ENCODE peak calls at places on chromosomes 7 and 10, in seven cellular contexts. One of them, this sample, is unnamed. For H3K4me1, the result is how much of the 10 kb centered on the place peaks cover.

GRCh38 chr7:97025983-97026704 is 1.5 kb upstream of the DLX5 start:
- DNase-seq in CD8-positive, alpha-beta T cell: no peak
- DNase-seq in astrocyte: peak
- DNase-seq in right atrium auricular region: no peak
- DNase-seq in esophagus squamous epithelium: no peak
- DNase-seq in Caco-2: no peak
- DNase-seq in thoracic aorta: no peak
- DNase-seq in this sample: no peak

GRCh38 chr7:17633099-17633498 is 307.2 kb downstream of the SNX13 start:
- DNase-seq in Caco-2: peak
- DNase-seq in thoracic aorta: no peak
- DNase-seq in astrocyte: peak
- DNase-seq in right atrium auricular region: no peak
- DNase-seq in esophagus squamous epithelium: no peak
- DNase-seq in CD8-positive, alpha-beta T cell: no peak
- DNase-seq in this sample: no peak

GRCh38 chr7:129465080-129465479 is 30.8 kb downstream of the STRIP2 start:
- DNase-seq in right atrium auricular region: no peak
- DNase-seq in CD8-positive, alpha-beta T cell: no peak
- DNase-seq in astrocyte: no peak
- DNase-seq in thoracic aorta: no peak
- DNase-seq in Caco-2: no peak
- DNase-seq in esophagus squamous epithelium: no peak
- DNase-seq in this sample: no peak

GRCh38 chr7:96316949-96317348 is 4.9 kb downstream of the SLC25A13 start:
- DNase-seq in right atrium auricular region: no peak
- DNase-seq in Caco-2: peak
- DNase-seq in esophagus squamous epithelium: no peak
- DNase-seq in thoracic aorta: no peak
- DNase-seq in astrocyte: no peak
- DNase-seq in CD8-positive, alpha-beta T cell: no peak
- DNase-seq in this sample: no peak

GRCh38 chr10:131430716-131431402 is 119.3 kb upstream of the TCERG1L start:
- DNase-seq in thoracic aorta: no peak
- DNase-seq in CD8-positive, alpha-beta T cell: no peak
- DNase-seq in esophagus squamous epithelium: no peak
- DNase-seq in astrocyte: no peak
- DNase-seq in right atrium auricular region: no peak
- DNase-seq in Caco-2: no peak
- DNase-seq in this sample: no peak

GRCh38 chr10:46550076-46550790 is 6.2 kb downstream of the GPRIN2 start:
- DNase-seq in right atrium auricular region: peak
- DNase-seq in CD8-positive, alpha-beta T cell: no peak
- DNase-seq in thoracic aorta: peak
- DNase-seq in Caco-2: no peak
- DNase-seq in esophagus squamous epithelium: no peak
- DNase-seq in astrocyte: no peak
- DNase-seq in this sample: peak

GRCh38 chr7:107469836-107470416 is at the start of gene GPR22:
- DNase-seq in esophagus squamous epithelium: no peak
- DNase-seq in thoracic aorta: no peak
- DNase-seq in CD8-positive, alpha-beta T cell: no peak
- DNase-seq in astrocyte: no peak
- DNase-seq in Caco-2: no peak
- DNase-seq in right atrium auricular region: no peak
- DNase-seq in this sample: no peak

GRCh38 chr10:69567920-69568319 is 5.3 kb downstream of the NEUROG3 start:
- DNase-seq in thoracic aorta: no peak
- DNase-seq in Caco-2: peak
- DNase-seq in CD8-positive, alpha-beta T cell: no peak
- DNase-seq in esophagus squamous epithelium: no peak
- DNase-seq in astrocyte: peak
- DNase-seq in right atrium auricular region: no peak
- DNase-seq in this sample: peak

GRCh38 chr10:7408494-7409044 is 2.3 kb downstream of the SFMBT2 start:
- DNase-seq in Caco-2: no peak
- DNase-seq in right atrium auricular region: no peak
- DNase-seq in thoracic aorta: no peak
- DNase-seq in astrocyte: no peak
- DNase-seq in CD8-positive, alpha-beta T cell: no peak
- DNase-seq in esophagus squamous epithelium: no peak
- DNase-seq in this sample: peak

GRCh38 chr7:47221826-47222225 is 360.1 kb downstream of the TNS3 start:
- DNase-seq in Caco-2: no peak
- DNase-seq in esophagus squamous epithelium: no peak
- DNase-seq in right atrium auricular region: no peak
- DNase-seq in CD8-positive, alpha-beta T cell: no peak
- DNase-seq in thoracic aorta: no peak
- DNase-seq in astrocyte: no peak
- DNase-seq in this sample: no peak

GRCh38 chr7:87398441-87398840 is 53.0 kb downstream of the CROT start:
- DNase-seq in thoracic aorta: no peak
- DNase-seq in Caco-2: no peak
- DNase-seq in right atrium auricular region: no peak
- DNase-seq in CD8-positive, alpha-beta T cell: no peak
- DNase-seq in astrocyte: peak
- DNase-seq in esophagus squamous epithelium: no peak
- DNase-seq in this sample: no peak

GRCh38 chr10:89633484-89633883 is 11.6 kb downstream of the PANK1 start:
- DNase-seq in Caco-2: no peak
- DNase-seq in esophagus squamous epithelium: no peak
- DNase-seq in thoracic aorta: no peak
- DNase-seq in right atrium auricular region: no peak
- DNase-seq in CD8-positive, alpha-beta T cell: no peak
- DNase-seq in astrocyte: peak
- DNase-seq in this sample: no peak

GRCh38 chr10:117165557-117166419 is 27.7 kb upstream of the VAX1 start:
- DNase-seq in esophagus squamous epithelium: no peak
- DNase-seq in right atrium auricular region: no peak
- DNase-seq in CD8-positive, alpha-beta T cell: no peak
- DNase-seq in astrocyte: peak
- DNase-seq in Caco-2: peak
- DNase-seq in thoracic aorta: no peak
- DNase-seq in this sample: peak

GRCh38 chr10:69004821-69005220 is 16.2 kb downstream of the KIFBP start:
- DNase-seq in thoracic aorta: no peak
- DNase-seq in right atrium auricular region: no peak
- DNase-seq in astrocyte: peak
- DNase-seq in CD8-positive, alpha-beta T cell: no peak
- DNase-seq in esophagus squamous epithelium: no peak
- DNase-seq in Caco-2: no peak
- DNase-seq in this sample: no peak

GRCh38 chr7:158815046-158815445 is 14.3 kb downstream of the ESYT2 start:
- DNase-seq in right atrium auricular region: no peak
- DNase-seq in esophagus squamous epithelium: no peak
- DNase-seq in Caco-2: no peak
- DNase-seq in thoracic aorta: no peak
- DNase-seq in CD8-positive, alpha-beta T cell: no peak
- DNase-seq in astrocyte: peak
- DNase-seq in this sample: no peak

GRCh38 chr10:119807960-119808697 is 64.5 kb downstream of the MCMBP start:
- DNase-seq in thoracic aorta: no peak
- DNase-seq in CD8-positive, alpha-beta T cell: no peak
- DNase-seq in esophagus squamous epithelium: no peak
- DNase-seq in right atrium auricular region: no peak
- DNase-seq in Caco-2: no peak
- DNase-seq in astrocyte: peak
- DNase-seq in this sample: no peak

GRCh38 chr10:101837753-101838152 is 5.8 kb downstream of the KCNIP2 start:
- DNase-seq in CD8-positive, alpha-beta T cell: no peak
- DNase-seq in right atrium auricular region: no peak
- DNase-seq in Caco-2: peak
- DNase-seq in thoracic aorta: no peak
- DNase-seq in astrocyte: no peak
- DNase-seq in esophagus squamous epithelium: no peak
- DNase-seq in this sample: no peak
- H3K4me1 ChIP-seq in CD8-positive, alpha-beta T cell: half or more
- H3K4me1 ChIP-seq in right atrium auricular region: half or more
- H3K4me1 ChIP-seq in Caco-2: under half
- H3K4me1 ChIP-seq in thoracic aorta: under half
- H3K4me1 ChIP-seq in astrocyte: under half
- H3K4me1 ChIP-seq in esophagus squamous epithelium: under half
- H3K4me1 ChIP-seq in this sample: under half

GRCh38 chr10:48444266-48444665 is 137.8 kb downstream of the MAPK8 start:
- DNase-seq in right atrium auricular region: peak
- DNase-seq in thoracic aorta: no peak
- DNase-seq in astrocyte: no peak
- DNase-seq in esophagus squamous epithelium: no peak
- DNase-seq in Caco-2: peak
- DNase-seq in CD8-positive, alpha-beta T cell: no peak
- DNase-seq in this sample: no peak

GRCh38 chr10:48446785-48447184 is 140.3 kb downstream of the MAPK8 start:
- DNase-seq in CD8-positive, alpha-beta T cell: no peak
- DNase-seq in Caco-2: no peak
- DNase-seq in thoracic aorta: no peak
- DNase-seq in esophagus squamous epithelium: no peak
- DNase-seq in astrocyte: no peak
- DNase-seq in right atrium auricular region: no peak
- DNase-seq in this sample: no peak

GRCh38 chr10:48442809-48443177 is 136.3 kb downstream of the MAPK8 start:
- DNase-seq in right atrium auricular region: no peak
- DNase-seq in esophagus squamous epithelium: no peak
- DNase-seq in Caco-2: no peak
- DNase-seq in CD8-positive, alpha-beta T cell: no peak
- DNase-seq in astrocyte: no peak
- DNase-seq in thoracic aorta: no peak
- DNase-seq in this sample: no peak

GRCh38 chr10:48445932-48446331 is 139.5 kb downstream of the MAPK8 start:
- DNase-seq in esophagus squamous epithelium: no peak
- DNase-seq in Caco-2: no peak
- DNase-seq in thoracic aorta: no peak
- DNase-seq in right atrium auricular region: peak
- DNase-seq in astrocyte: no peak
- DNase-seq in CD8-positive, alpha-beta T cell: no peak
- DNase-seq in this sample: no peak

GRCh38 chr10:48444861-48445841 is 138.7 kb downstream of the MAPK8 start:
- DNase-seq in CD8-positive, alpha-beta T cell: no peak
- DNase-seq in Caco-2: no peak
- DNase-seq in esophagus squamous epithelium: no peak
- DNase-seq in astrocyte: no peak
- DNase-seq in right atrium auricular region: peak
- DNase-seq in thoracic aorta: no peak
- DNase-seq in this sample: no peak
- TF ChIP-seq CTCF in CD8-positive, alpha-beta T cell: no peak
- TF ChIP-seq CTCF in Caco-2: no peak
- TF ChIP-seq CTCF in esophagus squamous epithelium: no peak
- TF ChIP-seq CTCF in astrocyte: no peak
- TF ChIP-seq CTCF in right atrium auricular region: no peak
- TF ChIP-seq CTCF in thoracic aorta: no peak
- TF ChIP-seq CTCF in this sample: no peak

GRCh38 chr7:29297194-29297890 is 102.8 kb downstream of the CHN2 start:
- DNase-seq in astrocyte: no peak
- DNase-seq in CD8-positive, alpha-beta T cell: no peak
- DNase-seq in esophagus squamous epithelium: no peak
- DNase-seq in right atrium auricular region: no peak
- DNase-seq in thoracic aorta: no peak
- DNase-seq in Caco-2: no peak
- DNase-seq in this sample: peak
- H3K4me1 ChIP-seq in astrocyte: under half
- H3K4me1 ChIP-seq in CD8-positive, alpha-beta T cell: under half
- H3K4me1 ChIP-seq in esophagus squamous epithelium: under half
- H3K4me1 ChIP-seq in right atrium auricular region: under half
- H3K4me1 ChIP-seq in thoracic aorta: under half
- H3K4me1 ChIP-seq in Caco-2: half or more
- H3K4me1 ChIP-seq in this sample: under half

GRCh38 chr10:29465384-29465783 is 169.4 kb downstream of the SVIL start:
- DNase-seq in Caco-2: peak
- DNase-seq in astrocyte: no peak
- DNase-seq in CD8-positive, alpha-beta T cell: no peak
- DNase-seq in esophagus squamous epithelium: no peak
- DNase-seq in thoracic aorta: no peak
- DNase-seq in right atrium auricular region: no peak
- DNase-seq in this sample: no peak
- TF ChIP-seq CTCF in Caco-2: peak
- TF ChIP-seq CTCF in astrocyte: no peak
- TF ChIP-seq CTCF in CD8-positive, alpha-beta T cell: no peak
- TF ChIP-seq CTCF in esophagus squamous epithelium: peak
- TF ChIP-seq CTCF in thoracic aorta: no peak
- TF ChIP-seq CTCF in right atrium auricular region: no peak
- TF ChIP-seq CTCF in this sample: no peak

GRCh38 chr7:140200102-140200989 is 23.6 kb upstream of the KDM7A start:
- DNase-seq in esophagus squamous epithelium: no peak
- DNase-seq in Caco-2: no peak
- DNase-seq in right atrium auricular region: peak
- DNase-seq in thoracic aorta: peak
- DNase-seq in astrocyte: peak
- DNase-seq in CD8-positive, alpha-beta T cell: no peak
- DNase-seq in this sample: no peak
- H3K4me1 ChIP-seq in esophagus squamous epithelium: under half
- H3K4me1 ChIP-seq in Caco-2: under half
- H3K4me1 ChIP-seq in right atrium auricular region: under half
- H3K4me1 ChIP-seq in thoracic aorta: under half
- H3K4me1 ChIP-seq in astrocyte: under half
- H3K4me1 ChIP-seq in CD8-positive, alpha-beta T cell: under half
- H3K4me1 ChIP-seq in this sample: under half

GRCh38 chr7:66731986-66732385 is 8.5 kb upstream of the RABGEF1 start:
- DNase-seq in astrocyte: no peak
- DNase-seq in right atrium auricular region: no peak
- DNase-seq in CD8-positive, alpha-beta T cell: no peak
- DNase-seq in Caco-2: no peak
- DNase-seq in esophagus squamous epithelium: no peak
- DNase-seq in thoracic aorta: no peak
- DNase-seq in this sample: no peak

GRCh38 chr7:66735154-66735553 is 5.4 kb upstream of the RABGEF1 start:
- DNase-seq in thoracic aorta: no peak
- DNase-seq in right atrium auricular region: no peak
- DNase-seq in astrocyte: no peak
- DNase-seq in CD8-positive, alpha-beta T cell: no peak
- DNase-seq in esophagus squamous epithelium: no peak
- DNase-seq in Caco-2: no peak
- DNase-seq in this sample: no peak

GRCh38 chr7:66734006-66734405 is 6.5 kb upstream of the RABGEF1 start:
- DNase-seq in right atrium auricular region: no peak
- DNase-seq in thoracic aorta: no peak
- DNase-seq in CD8-positive, alpha-beta T cell: no peak
- DNase-seq in Caco-2: no peak
- DNase-seq in astrocyte: no peak
- DNase-seq in esophagus squamous epithelium: no peak
- DNase-seq in this sample: no peak

GRCh38 chr7:66729274-66729673 is 11.3 kb upstream of the RABGEF1 start:
- DNase-seq in thoracic aorta: no peak
- DNase-seq in right atrium auricular region: no peak
- DNase-seq in Caco-2: no peak
- DNase-seq in astrocyte: no peak
- DNase-seq in esophagus squamous epithelium: no peak
- DNase-seq in CD8-positive, alpha-beta T cell: no peak
- DNase-seq in this sample: no peak

DNA sequence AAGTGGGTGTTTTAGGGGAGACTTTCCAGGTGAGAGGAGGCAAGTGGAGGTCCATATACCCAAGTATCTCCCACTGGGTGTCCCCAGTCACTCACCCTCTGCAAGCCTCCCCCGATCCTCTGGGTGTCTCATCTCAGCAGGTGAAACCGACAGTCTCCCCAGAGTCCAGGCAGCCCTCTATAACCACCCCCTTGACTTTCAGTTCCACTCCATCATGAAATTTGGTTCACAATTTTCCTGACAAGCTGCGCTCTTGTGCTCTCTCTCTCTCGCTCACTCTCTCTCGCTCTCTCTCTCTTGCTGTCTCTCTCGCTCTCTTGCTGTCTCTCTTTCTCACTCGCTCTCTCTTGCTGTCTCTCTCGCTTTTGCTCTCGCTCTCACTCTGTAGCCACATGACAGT is 8.1 kb upstream of the RABGEF1 start:
- DNase-seq in esophagus squamous epithelium: no peak
- DNase-seq in thoracic aorta: no peak
- DNase-seq in CD8-positive, alpha-beta T cell: no peak
- DNase-seq in right atrium auricular region: no peak
- DNase-seq in Caco-2: no peak
- DNase-seq in astrocyte: no peak
- DNase-seq in this sample: no peak
- TF ChIP-seq CTCF in esophagus squamous epithelium: no peak
- TF ChIP-seq CTCF in thoracic aorta: no peak
- TF ChIP-seq CTCF in CD8-positive, alpha-beta T cell: no peak
- TF ChIP-seq CTCF in right atrium auricular region: no peak
- TF ChIP-seq CTCF in Caco-2: no peak
- TF ChIP-seq CTCF in astrocyte: no peak
- TF ChIP-seq CTCF in this sample: no peak

This sample was measured in testis.